ENCODE peak calls at places on chromosome 4, in five cellular contexts. Q is NAMALWA; C is stimulated activated CD8-positive, alpha-beta memory T cell treated with anti-CD3 and anti-CD28 coated beads, Interleukin-4, amount 100 ng/mL, for 48 hours; L is sciatic nerve; Z is endothelial cell. D is an unnamed sample.

GRCh38 chr4:126405369-126405982 is 1090.7 kb downstream of the FAT4 start:
- DNase-seq in L (no peak), Z (no peak), Q (peak), C (no peak), D (no peak)

GRCh38 chr4:22129454-22130075 is 181.0 kb upstream of the KCNIP4 start:
- DNase-seq in L (no peak), Q (peak), C (peak), Z (peak), D (no peak)

GRCh38 chr4:6369035-6369434 is 99.4 kb downstream of the WFS1 start:
- DNase-seq in Z (no peak), L (no peak), Q (no peak), C (no peak), D (peak)

GRCh38 chr4:67700119-67700873 is 659 bp downstream of the UBA6 start:
- DNase-seq in Z (no peak), Q (peak), L (no peak), C (no peak), D (no peak)

GRCh38 chr4:157045507-157046127 is 30.3 kb upstream of the GLRB start:
- DNase-seq in Q (peak), C (no peak), L (no peak), Z (peak), D (no peak)

GRCh38 chr4:92264163-92264562 is 39.6 kb upstream of the GRID2 start:
- DNase-seq in L (no peak), Z (no peak), Q (no peak), C (no peak), D (no peak)

GRCh38 chr4:100935090-100935489 is 412.2 kb downstream of the PPP3CA start:
- DNase-seq in Q (peak), Z (no peak), L (no peak), C (no peak), D (no peak)

GRCh38 chr4:84899616-84900015 is 66.9 kb downstream of the WDFY3 start:
- DNase-seq in L (no peak), Q (no peak), Z (no peak), C (no peak), D (no peak)

GRCh38 chr4:128315756-128316520 is 28.3 kb upstream of the PGRMC2 start:
- DNase-seq in Q (no peak), C (no peak), Z (no peak), L (no peak), D (no peak)

GRCh38 chr4:167614866-167615265 is 380.6 kb upstream of the SPOCK3 start:
- DNase-seq in L (no peak), Z (no peak), C (no peak), Q (no peak), D (no peak)

GRCh38 chr4:165542476-165542875 is 163.7 kb downstream of the CPE start:
- DNase-seq in L (no peak), Z (no peak), Q (no peak), C (no peak), D (no peak)

GRCh38 chr4:152299553-152299952 is 236.3 kb downstream of the FBXW7 start:
- DNase-seq in Z (no peak), Q (no peak), C (no peak), L (no peak), D (no peak)